ENCODE peak calls at places on chromosomes 13 and 19, in four cellular contexts. M, Y, T and G are unnamed samples.

GRCh38 chr19:58203814-58204475 is 21.1 kb downstream of the ZNF274 start:
- DNase-seq in M (no peak), Y (no peak), T (no peak), G (no peak)

GRCh38 chr13:98416408-98416807 is 160.5 kb downstream of the STK24 start:
- DNase-seq in M (no peak), Y (no peak), T (no peak), G (no peak)

GRCh38 chr13:61797397-61797796 is 381.7 kb upstream of the PCDH20 start:
- DNase-seq in M (no peak), Y (no peak), T (no peak), G (no peak)

GRCh38 chr19:52638601-52639000 is 446 bp upstream of the ZNF83 start:
- DNase-seq in M (no peak), Y (peak), T (no peak), G (no peak)

GRCh38 chr13:52156724-52157251 is 2.6 kb downstream of the NEK3 start:
- DNase-seq in M (no peak), Y (no peak), T (no peak), G (no peak)

GRCh38 chr13:42048323-42048624 is 174 bp upstream of the DGKH start:
- DNase-seq in M (no peak), Y (no peak), T (no peak), G (no peak)

GRCh38 chr13:36766295-36766694 is 52.7 kb upstream of the RFXAP start:
- DNase-seq in M (peak), Y (no peak), T (no peak), G (peak)

GRCh38 chr19:33502991-33503790 is 18.4 kb downstream of the PEPD start:
- DNase-seq in M (no peak), Y (no peak), T (no peak), G (no peak)

GRCh38 chr13:67803118-67803517 is 573.0 kb upstream of the PCDH9 start:
- DNase-seq in M (no peak), Y (no peak), T (no peak), G (no peak)

GRCh38 chr19:51448011-51448744 is 10.1 kb downstream of the SIGLEC8 start:
- DNase-seq in M (no peak), Y (no peak), T (no peak), G (no peak)

GRCh38 chr13:48410199-48410598 is 2.7 kb downstream of the LPAR6 start:
- DNase-seq in M (no peak), Y (no peak), T (no peak), G (no peak)

GRCh38 chr13:75326173-75327131 is 155.5 kb downstream of the TBC1D4 start:
- DNase-seq in M (no peak), Y (peak), T (no peak), G (no peak)

GRCh38 chr13:30504081-30504480 is 38.3 kb upstream of the HMGB1 start:
- DNase-seq in M (no peak), Y (no peak), T (peak), G (no peak)

GRCh38 chr19:56270676-56271075 is 1.9 kb upstream of the EDDM13 start:
- DNase-seq in M (no peak), Y (no peak), T (no peak), G (no peak)

GRCh38 chr19:23769691-23770468 is 11.2 kb upstream of the ZNF681 start:
- DNase-seq in M (no peak), Y (no peak), T (no peak), G (no peak)

GRCh38 chr19:37991176-37991835 is 84.3 kb downstream of the SIPA1L3 start:
- DNase-seq in M (no peak), Y (no peak), T (no peak), G (no peak)

GRCh38 chr19:35168261-35168660 is 13.7 kb downstream of the FXYD5 start:
- DNase-seq in M (no peak), Y (no peak), T (no peak), G (no peak)

GRCh38 chr13:46961719-46962118 is 64.9 kb upstream of the HTR2A start:
- DNase-seq in M (no peak), Y (no peak), T (peak), G (peak)

GRCh38 chr13:71774863-71775262 is 92.1 kb downstream of the DACH1 start:
- DNase-seq in M (no peak), Y (no peak), T (no peak), G (no peak)

GRCh38 chr19:54448037-54448773 is 794 bp upstream of the LENG8 start:
- DNase-seq in M (peak), Y (peak), T (no peak), G (peak)

GRCh38 chr19:49423985-49424303 is 703 bp upstream of the PTH2 start:
- DNase-seq in M (no peak), Y (no peak), T (no peak), G (no peak)

GRCh38 chr19:36686365-36687213 is 823 bp upstream of the ZNF567 start:
- DNase-seq in M (no peak), Y (no peak), T (no peak), G (no peak)

GRCh38 chr13:20465218-20465879 is 60.3 kb downstream of the CRYL1 start:
- DNase-seq in M (no peak), Y (no peak), T (no peak), G (peak)

GRCh38 chr13:22040810-22041364 is 370.0 kb downstream of the FGF9 start:
- DNase-seq in M (no peak), Y (no peak), T (no peak), G (peak)

GRCh38 chr19:49515767-49516166 is 3.3 kb downstream of the FCGRT start:
- DNase-seq in M (no peak), Y (no peak), T (no peak), G (no peak)

GRCh38 chr13:94706854-94707399 is 5.4 kb downstream of the SOX21 start:
- DNase-seq in M (no peak), Y (peak), T (no peak), G (no peak)

GRCh38 chr19:39941615-39942507 is 7.4 kb upstream of the FCGBP start:
- DNase-seq in M (no peak), Y (no peak), T (peak), G (no peak)
- H3K4me3 ChIP-seq in M (no peak), Y (no peak), T (peak), G (no peak)

GRCh38 chr19:16912780-16913179 is 24.0 kb downstream of the F2RL3 start:
- DNase-seq in M (no peak), Y (no peak), T (no peak), G (no peak)
- TF ChIP-seq PBX3 in M (no peak), Y (no peak), T (no peak), G (no peak)

DNA sequence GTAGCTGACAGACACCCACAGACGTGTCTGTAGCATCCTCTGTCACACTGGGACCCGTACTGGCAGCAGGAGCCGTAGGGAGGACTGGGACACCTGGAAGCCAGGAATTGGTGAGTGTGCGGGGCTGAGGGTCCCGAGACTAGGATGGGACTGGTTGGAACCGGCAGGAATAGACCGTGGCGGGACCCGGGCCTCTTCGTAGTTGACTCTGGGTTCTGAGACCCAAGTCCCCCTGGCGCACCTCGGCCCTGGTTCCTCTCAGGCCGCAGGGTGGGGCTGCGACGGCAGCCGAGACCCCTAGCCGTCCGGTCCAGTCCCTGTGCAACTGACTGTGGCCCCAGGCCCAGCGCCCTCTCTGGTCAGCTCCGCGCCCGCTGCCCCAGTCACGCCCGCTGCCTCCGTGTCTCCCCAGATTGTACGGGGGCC is 64.7 kb downstream of the ZNF823 start:
- DNase-seq in M (no peak), Y (no peak), T (no peak), G (no peak)
- H3K4me3 ChIP-seq in M (no peak), Y (no peak), T (no peak), G (no peak)

GRCh38 chr13:93080587-93080986 is 146.0 kb upstream of the GPC6 start:
- DNase-seq in M (no peak), Y (no peak), T (no peak), G (no peak)
- TF ChIP-seq PBX3 in M (no peak), Y (no peak), T (no peak), G (no peak)

GRCh38 chr19:48330012-48330681 is 4.8 kb downstream of the EMP3 start:
- DNase-seq in M (no peak), Y (peak), T (peak), G (no peak)

GRCh38 chr19:48329167-48329891 is 4.0 kb downstream of the EMP3 start:
- DNase-seq in M (no peak), Y (no peak), T (peak), G (no peak)

GRCh38 chr19:48333467-48334384 is 8.4 kb downstream of the EMP3 start:
- DNase-seq in M (no peak), Y (peak), T (peak), G (peak)

GRCh38 chr19:48332662-48333466 is 7.5 kb downstream of the EMP3 start:
- DNase-seq in M (peak), Y (peak), T (peak), G (peak)

DNA sequence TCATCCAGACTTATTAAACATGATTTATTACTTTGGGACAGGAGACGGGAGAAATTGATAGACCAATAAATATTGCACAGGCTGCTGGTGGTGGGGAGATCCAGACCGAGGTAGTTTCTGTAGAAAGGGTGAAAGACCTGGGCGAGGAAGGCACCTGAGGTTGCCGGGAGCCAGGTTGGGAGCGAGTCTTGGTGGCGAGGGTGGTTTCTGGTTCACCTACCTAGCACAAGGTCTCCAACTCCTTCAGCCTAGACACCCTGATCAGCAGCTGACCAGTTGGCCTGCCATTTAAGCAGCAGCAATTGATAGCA is 7.0 kb downstream of the EMP3 start:
- DNase-seq in M (no peak), Y (no peak), T (no peak), G (no peak)
- H3K4me3 ChIP-seq in M (no peak), Y (peak), T (peak), G (peak)

GRCh38 chr19:16111909-16112752 is 442 bp downstream of the RAB8A start:
- DNase-seq in M (no peak), Y (no peak), T (no peak), G (no peak)
- TF ChIP-seq PBX3 in M (no peak), Y (no peak), T (no peak), G (no peak)

GRCh38 chr13:109369357-109370052 is 416.9 kb downstream of the IRS2 start:
- DNase-seq in M (no peak), Y (peak), T (no peak), G (no peak)
- H3K4me3 ChIP-seq in M (no peak), Y (no peak), T (no peak), G (no peak)

DNA sequence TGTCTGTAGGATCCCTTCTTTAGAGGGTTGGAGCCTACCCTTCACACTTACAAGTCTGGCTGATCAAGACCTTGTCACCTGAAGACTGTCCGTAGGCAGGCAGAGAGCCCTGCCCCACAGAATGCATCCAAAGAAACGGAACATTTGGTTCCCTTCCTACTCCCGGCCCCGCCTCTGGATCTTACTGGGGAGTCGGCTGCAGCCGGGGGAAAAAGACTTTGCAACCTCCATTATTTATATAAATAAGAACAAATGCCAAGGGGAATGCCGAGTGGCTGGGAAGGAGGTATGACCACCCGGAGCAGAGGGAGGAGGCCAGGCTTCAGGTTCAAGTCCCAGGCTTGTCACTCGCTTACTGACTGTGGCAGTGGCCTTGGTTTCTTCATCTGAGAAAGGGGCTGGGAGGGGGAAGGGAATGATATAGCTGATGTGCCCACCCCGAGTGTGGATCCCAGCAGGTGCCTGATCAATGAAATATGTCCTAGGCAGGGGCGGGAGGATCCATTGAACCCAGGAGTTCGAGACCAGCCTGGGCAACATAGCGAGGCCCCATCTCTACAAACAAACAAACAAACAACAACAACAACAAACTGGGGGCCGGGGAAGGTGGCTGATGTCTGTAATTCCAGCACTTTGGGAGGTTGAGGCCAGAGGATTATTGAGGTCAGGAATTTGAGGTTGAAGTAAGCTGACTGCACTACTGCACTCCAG is 48.7 kb downstream of the RFX2 start:
- DNase-seq in M (no peak), Y (no peak), T (no peak), G (no peak)
- TF ChIP-seq PBX3 in M (no peak), Y (no peak), T (no peak), G (no peak)

DNA sequence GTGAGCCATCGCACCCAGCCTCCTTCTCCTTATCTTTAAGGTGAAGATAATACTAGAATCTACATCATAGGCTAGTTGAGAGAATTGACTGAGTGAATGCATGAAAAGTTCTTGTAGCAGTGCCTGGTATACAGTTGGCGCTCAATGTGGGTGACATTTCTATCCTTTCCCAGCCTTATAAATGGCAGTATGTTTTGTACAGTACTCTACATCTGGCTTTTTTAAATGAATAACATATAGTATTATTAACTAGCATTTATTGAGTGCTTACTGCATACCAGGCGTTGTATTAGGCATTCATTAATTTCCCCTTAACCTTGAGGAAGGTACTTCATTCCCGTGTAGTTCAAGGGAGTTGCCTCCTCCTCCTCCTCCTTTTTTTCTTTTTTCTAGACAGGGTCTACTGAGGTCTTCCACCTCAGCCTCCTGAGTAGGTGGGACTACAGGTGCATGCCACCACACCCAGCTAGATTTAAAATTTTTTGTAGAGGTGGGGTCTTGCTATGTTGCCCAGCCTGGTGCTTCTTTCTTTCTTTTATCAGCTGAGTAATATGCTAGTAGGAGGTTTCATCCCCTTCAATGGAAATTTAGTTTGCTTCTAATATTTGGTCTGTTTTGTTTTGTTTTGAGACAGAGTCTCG is 2.8 kb downstream of the C5AR1 start:
- DNase-seq in M (no peak), Y (no peak), T (no peak), G (no peak)
- H3K4me3 ChIP-seq in M (no peak), Y (no peak), T (no peak), G (no peak)

GRCh38 chr19:15399635-15400034 is 19.2 kb downstream of the AKAP8L start:
- DNase-seq in M (no peak), Y (peak), T (no peak), G (no peak)

GRCh38 chr19:15397236-15397635 is 17.6 kb upstream of the AKAP8 start:
- DNase-seq in M (no peak), Y (no peak), T (no peak), G (no peak)

GRCh38 chr19:15399234-15399515 is 19.6 kb upstream of the AKAP8 start:
- DNase-seq in M (no peak), Y (no peak), T (no peak), G (no peak)

GRCh38 chr19:15397782-15398181 is 18.2 kb upstream of the AKAP8 start:
- DNase-seq in M (no peak), Y (no peak), T (no peak), G (no peak)

DNA sequence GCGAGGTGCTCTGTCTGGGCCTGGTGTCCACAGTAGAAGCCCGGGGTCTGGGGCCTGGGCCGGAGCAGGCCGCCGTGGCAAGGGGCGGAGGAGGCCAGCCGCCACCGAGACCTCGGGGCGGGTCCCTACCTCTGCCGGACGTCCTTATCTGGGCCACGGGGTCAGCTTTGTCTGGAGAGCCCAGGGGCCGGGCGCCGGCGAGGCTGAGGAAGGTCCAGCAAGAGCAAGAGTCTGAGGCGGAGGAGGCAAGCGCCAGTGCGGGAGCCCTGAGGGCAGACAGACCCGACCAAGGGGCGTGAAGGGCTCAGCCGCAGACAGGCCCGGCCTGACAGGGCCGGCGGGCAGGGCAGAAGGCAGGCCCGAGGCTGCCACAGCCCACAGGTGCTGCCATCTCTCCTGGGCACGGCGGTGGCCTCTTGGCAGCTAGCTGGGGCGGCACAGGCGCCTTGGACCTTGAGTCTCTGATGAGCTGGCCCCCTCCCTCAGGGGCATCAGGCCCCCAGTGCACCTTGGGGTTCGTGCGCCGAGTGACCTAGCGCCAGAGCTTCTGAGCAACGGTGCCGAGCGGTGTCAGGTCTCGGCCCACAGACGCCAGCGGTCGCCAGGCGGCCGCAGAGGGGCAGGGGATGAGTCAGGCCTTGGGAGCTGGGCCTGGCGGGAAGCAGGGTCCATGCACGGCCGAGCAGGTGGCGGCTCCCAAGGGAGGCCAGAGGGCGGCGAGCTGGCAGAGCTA is 19.1 kb upstream of the AKAP8 start:
- DNase-seq in M (no peak), Y (peak), T (no peak), G (no peak)
- TF ChIP-seq PBX3 in M (no peak), Y (no peak), T (no peak), G (no peak)